ENCODE peak calls at places on chromosomes 16 and 17, in seven cellular contexts. S is MM.1S, P is IMR-90, D is AG04450, M is GM06990, L is ovary, Y is RWPE1. I is an unnamed sample.
A peak's percentile ranks its signal among the peaks of the same experiment; 100 is the strongest.

GRCh38 chr17:4747847-4748246 is 8.1 kb upstream of the CXCL16 start:
- DNase-seq in M (peak; percentile 37), Y (no peak), D (no peak), L (no peak), S (peak; percentile 78), P (no peak), I (no peak)

GRCh38 chr16:27976990-27977389 is 86.5 kb downstream of the GSG1L start:
- DNase-seq in M (no peak), Y (no peak), L (no peak), D (no peak), P (no peak), S (no peak), I (no peak)

GRCh38 chr17:52157603-52158449 is 688 bp downstream of the CA10 start:
- DNase-seq in L (no peak), P (no peak), D (no peak), M (no peak), S (no peak), Y (no peak), I (no peak)

GRCh38 chr16:53372942-53373871 is 61.1 kb upstream of the RBL2 start:
- DNase-seq in M (peak; percentile 50), L (no peak), Y (peak; percentile 81), S (peak; percentile 79), P (no peak), D (no peak), I (no peak)

GRCh38 chr16:69880640-69881133 is 70.4 kb upstream of the CLEC18A start:
- DNase-seq in P (peak; percentile 44), S (no peak), L (no peak), Y (peak; percentile 16), D (no peak), M (no peak), I (no peak)

GRCh38 chr17:68512967-68513474 is 791 bp downstream of the PRKAR1A start:
- DNase-seq in S (peak; percentile 16), M (no peak), P (peak; percentile 43), L (no peak), Y (peak; percentile 24), D (no peak), I (no peak)

GRCh38 chr16:68486671-68487495 is 38.6 kb upstream of the SMPD3 start:
- DNase-seq in M (no peak), L (no peak), P (no peak), S (peak; percentile 35), D (no peak), Y (no peak), I (no peak)

GRCh38 chr16:12575288-12575687 is 228.4 kb downstream of the CPPED1 start:
- DNase-seq in Y (no peak), P (no peak), D (no peak), M (no peak), L (no peak), S (no peak), I (no peak)

GRCh38 chr17:37259030-37259735 is 116.6 kb upstream of the C17orf78 start:
- DNase-seq in S (no peak), P (peak; percentile 76), D (no peak), M (no peak), Y (peak; percentile 19), L (no peak), I (no peak)

GRCh38 chr16:5450435-5451104 is 353.0 kb upstream of the EEF2KMT start:
- DNase-seq in M (no peak), Y (no peak), D (no peak), P (no peak), L (no peak), S (no peak), I (no peak)

GRCh38 chr16:85366031-85366763 is 246.9 kb upstream of the GSE1 start:
- DNase-seq in M (no peak), S (no peak), P (no peak), Y (no peak), D (no peak), L (no peak), I (no peak)

GRCh38 chr16:22198547-22199293 is 7.4 kb upstream of the EEF2K start:
- DNase-seq in D (no peak), P (peak; percentile 9), L (no peak), S (peak; percentile 83), Y (no peak), M (no peak), I (no peak)

GRCh38 chr16:65658339-65659275 is 536.7 kb upstream of the CDH11 start:
- DNase-seq in Y (peak; percentile 94), P (peak; percentile 86), D (peak; percentile 44), M (no peak), S (no peak), L (no peak), I (no peak)

GRCh38 chr16:2952679-2953078 is 11.4 kb upstream of the KREMEN2 start:
- DNase-seq in P (no peak), D (no peak), M (no peak), L (no peak), S (peak; percentile 55), Y (no peak), I (no peak)

GRCh38 chr17:45775576-45776011 is 8.5 kb upstream of the CRHR1 start:
- DNase-seq in S (no peak), Y (no peak), D (no peak), L (no peak), P (no peak), M (no peak), I (no peak)

GRCh38 chr16:11034005-11034404 is 89.6 kb downstream of the CLEC16A start:
- DNase-seq in L (no peak), Y (no peak), M (no peak), S (no peak), P (peak; percentile 92), D (peak; percentile 70), I (no peak)

DNA sequence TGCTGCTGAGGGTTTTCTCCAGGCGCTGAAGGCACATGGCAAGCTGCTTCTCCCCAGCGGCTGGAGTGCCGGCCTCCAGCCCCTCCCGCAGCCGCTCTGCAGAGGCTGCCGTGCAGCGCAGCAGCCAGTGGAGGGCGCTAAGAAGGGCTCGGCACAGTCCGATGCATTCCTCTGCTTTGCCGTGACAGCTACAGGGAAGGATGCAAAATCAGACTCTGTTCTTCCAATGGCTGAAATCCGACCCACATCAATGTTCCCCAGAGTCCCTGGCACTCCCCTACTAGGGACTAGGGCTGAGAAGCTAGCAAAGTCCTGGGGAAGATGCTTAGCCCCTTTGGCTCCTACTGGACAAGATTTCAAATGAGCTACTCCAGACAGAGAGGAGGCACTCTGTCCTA is 19.0 kb downstream of the MED24 start:
- DNase-seq in D (no peak), P (peak; percentile 47), L (no peak), S (no peak), Y (no peak), M (no peak), I (peak; percentile 65)
- TF ChIP-seq CTCF in D (peak; percentile 72), P (peak; percentile 74), L (no peak), S (peak; percentile 58), Y (peak; percentile 46), M (peak; percentile 42), I (peak; percentile 66)

GRCh38 chr16:29806641-29807425 is 504 bp downstream of the MAZ start:
- DNase-seq in Y (peak; percentile 48), D (no peak), S (peak; percentile 69), M (peak; percentile 58), P (no peak), L (peak; percentile 80), I (peak; percentile 49)

GRCh38 chr16:29806096-29806579 is at the start of gene MAZ:
- DNase-seq in M (peak; percentile 83), L (no peak), S (peak; percentile 84), P (peak; percentile 91), D (peak; percentile 82), Y (peak; percentile 89), I (peak; percentile 37)

GRCh38 chr16:29804020-29804419 is 2.3 kb upstream of the MAZ start:
- DNase-seq in D (no peak), L (no peak), S (no peak), Y (no peak), M (no peak), P (no peak), I (no peak)

GRCh38 chr16:29804455-29805231 is 1.7 kb upstream of the MAZ start:
- DNase-seq in D (no peak), S (peak; percentile 54), P (no peak), Y (no peak), M (no peak), L (no peak), I (no peak)

GRCh38 chr16:29805232-29806095 is 865 bp upstream of the MAZ start:
- DNase-seq in D (peak; percentile 93), P (peak; percentile 97), Y (peak; percentile 87), M (peak; percentile 99), L (peak; percentile 97), S (peak; percentile 97), I (peak; percentile 96)
- TF ChIP-seq CTCF in D (peak; percentile 16), P (no peak), Y (no peak), M (peak; percentile 13), L (peak; percentile 30), S (no peak), I (peak; percentile 26)

GRCh38 chr16:430904-431303 is 5.5 kb downstream of the RAB11FIP3 start:
- DNase-seq in Y (no peak), S (no peak), P (no peak), D (no peak), L (no peak), M (no peak), I (no peak)
- TF ChIP-seq CTCF in Y (no peak), S (no peak), P (no peak), D (no peak), L (no peak), M (no peak), I (no peak)

DNA sequence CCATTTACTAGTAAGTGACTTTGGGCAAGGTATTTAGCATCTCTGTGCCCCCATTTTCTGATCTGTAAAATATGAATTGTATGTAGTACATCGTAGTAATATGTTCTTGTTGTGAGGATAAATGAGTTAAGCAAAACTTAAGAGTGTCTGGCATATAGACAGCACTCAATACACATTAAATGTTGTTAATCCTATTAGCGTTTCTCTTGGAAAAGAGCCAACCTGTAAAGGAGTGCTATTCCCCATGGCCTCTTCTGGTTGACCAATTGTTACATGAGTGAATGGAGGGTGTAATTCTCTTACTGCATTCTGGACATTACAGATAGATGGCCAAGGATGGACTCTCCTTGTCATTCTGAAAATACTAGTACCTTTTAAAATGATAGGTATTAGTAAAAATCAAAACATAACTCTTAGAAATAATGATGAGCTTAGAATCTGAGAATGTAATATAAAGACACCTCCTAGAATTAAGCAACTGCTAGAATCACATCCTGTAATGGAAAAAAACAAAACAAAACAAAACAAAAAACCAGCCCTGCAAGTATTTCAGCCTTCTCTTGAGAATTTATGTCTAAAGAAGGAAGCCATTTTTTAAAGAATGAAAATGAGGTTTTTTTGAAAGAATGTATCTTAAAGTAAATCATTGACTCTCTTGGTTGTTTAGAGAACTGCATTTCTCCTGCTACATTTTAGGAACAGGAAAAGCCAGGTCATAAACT is 30.5 kb downstream of the IQCK start:
- DNase-seq in P (no peak), D (no peak), L (no peak), S (no peak), Y (no peak), M (no peak), I (no peak)
- TF ChIP-seq CTCF in P (no peak), D (no peak), L (no peak), S (no peak), Y (no peak), M (no peak), I (no peak)

GRCh38 chr16:19907161-19907992 is 22.7 kb upstream of the GPRC5B start:
- DNase-seq in M (peak; percentile 57), D (peak; percentile 37), L (peak; percentile 55), Y (peak; percentile 73), P (peak; percentile 64), S (peak; percentile 70), I (peak; percentile 84)
- TF ChIP-seq CTCF in M (peak; percentile 96), D (peak; percentile 100), L (peak; percentile 49), Y (peak; percentile 93), P (peak; percentile 95), S (peak; percentile 97), I (peak; percentile 100)

GRCh38 chr17:7408341-7408740 is 696 bp downstream of the NLGN2 start:
- DNase-seq in D (no peak), P (no peak), S (no peak), M (no peak), Y (no peak), L (peak; percentile 39), I (no peak)
- TF ChIP-seq CTCF in D (no peak), P (no peak), S (no peak), M (no peak), Y (no peak), L (no peak), I (no peak)